ENCODE peak calls at places on chromosomes 5 and 9, in eight cellular contexts. Z, G, R, Y, S, D, K and V are unnamed samples.

GRCh38 chr9:69785757-69786156 is 25.9 kb upstream of the PTAR1 start:
- DNase-seq in S (no peak), D (no peak), Y (no peak), K (no peak), Z (no peak), G (no peak), R (peak; percentile 11), V (no peak)

GRCh38 chr9:126957687-126958053 is 43.1 kb downstream of the RALGPS1 start:
- DNase-seq in Z (no peak), D (no peak), Y (no peak), S (no peak), K (no peak), G (no peak), R (no peak), V (no peak)

GRCh38 chr9:27491164-27491563 is 32.9 kb upstream of the IFNK start:
- DNase-seq in S (no peak), Z (no peak), Y (no peak), D (no peak), R (no peak), K (no peak), G (no peak), V (peak; percentile 27)

GRCh38 chr5:139668064-139668880 is 20.1 kb downstream of the CXXC5 start:
- DNase-seq in S (no peak), Y (peak; percentile 51), R (peak; percentile 50), K (peak; percentile 41), Z (no peak), D (no peak), G (no peak), V (peak; percentile 49)

GRCh38 chr5:32312194-32312681 is 501 bp downstream of the MTMR12 start:
- DNase-seq in D (peak; percentile 49), G (peak; percentile 47), Y (peak; percentile 82), Z (peak; percentile 80), R (peak; percentile 69), K (peak; percentile 84), S (peak; percentile 47), V (peak; percentile 82)

GRCh38 chr5:59356813-59357381 is 536.6 kb downstream of the PDE4D start:
- DNase-seq in Z (no peak), Y (peak; percentile 21), G (no peak), S (no peak), R (no peak), D (peak; percentile 77), K (peak; percentile 9), V (peak; percentile 62)

GRCh38 chr5:115455241-115455640 is 89.3 kb downstream of the FEM1C start:
- DNase-seq in S (no peak), D (no peak), R (peak; percentile 87), Z (no peak), Y (no peak), K (peak; percentile 43), G (no peak), V (no peak)

GRCh38 chr5:77168187-77168883 is 42.1 kb upstream of the PDE8B start:
- DNase-seq in D (no peak), Z (peak; percentile 61), G (peak; percentile 50), S (no peak), Y (peak; percentile 53), R (peak; percentile 21), K (peak; percentile 84), V (peak; percentile 67)

GRCh38 chr9:128102196-128102595 is 25.3 kb downstream of the PTGES2 start:
- DNase-seq in Y (no peak), G (no peak), R (no peak), S (no peak), Z (no peak), K (no peak), D (no peak), V (no peak)

GRCh38 chr9:35871514-35871913 is 1.3 kb upstream of the OR13J1 start:
- DNase-seq in S (no peak), R (no peak), D (no peak), G (no peak), Y (no peak), Z (no peak), K (no peak), V (no peak)

DNA sequence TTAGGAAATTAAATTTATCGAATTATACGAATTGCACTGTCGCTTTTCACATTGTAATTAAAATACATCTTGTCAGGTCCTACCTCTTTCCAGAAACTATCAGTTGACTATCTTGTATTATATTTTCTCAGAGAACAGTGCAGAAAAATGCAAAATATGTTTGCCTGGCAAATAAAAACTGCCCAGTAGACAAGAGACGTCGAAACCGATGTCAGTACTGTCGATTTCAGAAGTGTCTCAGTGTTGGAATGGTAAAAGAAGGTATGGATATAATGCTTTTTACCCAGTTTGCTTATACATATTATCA is 10.8 kb downstream of the NR4A3 start:
- DNase-seq in S (no peak), Z (no peak), D (no peak), K (no peak), Y (no peak), R (no peak), G (no peak), V (no peak)
- TF ChIP-seq CTCF in S (no peak), Z (no peak), D (no peak), K (no peak), Y (no peak), R (no peak), G (no peak), V (no peak)

GRCh38 chr5:178118345-178118744 is 5.0 kb downstream of the N4BP3 start:
- DNase-seq in D (no peak), G (no peak), R (peak; percentile 71), K (no peak), Y (no peak), Z (no peak), S (no peak), V (peak; percentile 67)

GRCh38 chr5:178115136-178115834 is 2.0 kb downstream of the N4BP3 start:
- DNase-seq in D (peak; percentile 93), K (no peak), G (no peak), S (no peak), Z (no peak), R (no peak), Y (no peak), V (no peak)

GRCh38 chr5:178117911-178118310 is 4.6 kb downstream of the N4BP3 start:
- DNase-seq in D (no peak), Y (no peak), K (no peak), Z (no peak), G (no peak), R (no peak), S (no peak), V (no peak)

GRCh38 chr5:178115835-178116405 is 2.6 kb downstream of the N4BP3 start:
- DNase-seq in G (no peak), Y (no peak), S (no peak), K (no peak), Z (no peak), D (peak; percentile 69), R (no peak), V (no peak)

GRCh38 chr5:178116406-178116885 is 3.1 kb downstream of the N4BP3 start:
- DNase-seq in G (no peak), K (no peak), R (peak; percentile 17), S (no peak), D (peak; percentile 68), Y (no peak), Z (no peak), V (no peak)
- H3K4me1 ChIP-seq in G (peaks cover 7% of the 10 kb centered on the region), K (peaks cover 10% of the 10 kb centered on the region), R (peaks cover 47% of the 10 kb centered on the region), S (peaks cover 27% of the 10 kb centered on the region), D (peaks cover 8% of the 10 kb centered on the region), Y (no peaks in the 10 kb centered on the region), Z (no peaks in the 10 kb centered on the region), V (peaks cover 5% of the 10 kb centered on the region)

GRCh38 chr9:116549786-116550660 is 137.1 kb upstream of the TRIM32 start:
- DNase-seq in G (no peak), Z (no peak), K (no peak), S (no peak), Y (no peak), D (no peak), R (no peak), V (no peak)
- TF ChIP-seq CTCF in G (no peak), Z (no peak), K (no peak), S (no peak), Y (no peak), D (no peak), R (no peak), V (no peak)

GRCh38 chr5:132439521-132440206 is 50.9 kb downstream of the IRF1 start:
- DNase-seq in G (no peak), Y (peak; percentile 80), K (peak; percentile 87), S (peak; percentile 41), R (peak; percentile 71), Z (no peak), D (no peak), V (peak; percentile 80)
- H3K4me1 ChIP-seq in G (peaks cover 9% of the 10 kb centered on the region), Y (peaks cover 33% of the 10 kb centered on the region), K (peaks cover 8% of the 10 kb centered on the region), S (peaks cover 52% of the 10 kb centered on the region), R (peaks cover 4% of the 10 kb centered on the region), Z (no peaks in the 10 kb centered on the region), D (no peaks in the 10 kb centered on the region), V (peaks cover 88% of the 10 kb centered on the region)